ENCODE peak calls at places on chromosome 22, in eight cellular contexts. Y, C, Q, N, J, P, X and S are unnamed samples. For H3K4me1, the result is how much of the 10 kb centered on the place peaks cover.

GRCh38 chr22:47398491-47398890 is 636.0 kb downstream of the TBC1D22A start:
- DNase-seq in Y (no peak), C (no peak), Q (no peak), N (no peak), J (no peak), P (no peak), X (no peak), S (no peak)

GRCh38 chr22:48439560-48440135 is 1388.0 kb downstream of the BRD1 start:
- DNase-seq in Y (no peak), C (no peak), Q (no peak), N (no peak), J (no peak), P (no peak), X (no peak), S (no peak)

GRCh38 chr22:46373838-46374662 is 38.5 kb downstream of the TRMU start:
- DNase-seq in Y (no peak), C (no peak), Q (no peak), N (no peak), J (no peak), P (peak), X (no peak), S (no peak)

GRCh38 chr22:30245985-30246901 is at the start of gene LIF:
- DNase-seq in Y (no peak), C (no peak), Q (no peak), N (no peak), J (no peak), P (no peak), X (no peak), S (peak)

GRCh38 chr22:47929073-47929472 is 1166.6 kb downstream of the TBC1D22A start:
- DNase-seq in Y (no peak), C (no peak), Q (no peak), N (no peak), J (no peak), P (no peak), X (no peak), S (no peak)

GRCh38 chr22:41638124-41638523 is 17.0 kb downstream of the XRCC6 start:
- DNase-seq in Y (no peak), C (peak), Q (no peak), N (no peak), J (no peak), P (no peak), X (no peak), S (no peak)

GRCh38 chr22:30396871-30397655 is at the start of gene SEC14L2:
- DNase-seq in Y (peak), C (peak), Q (peak), N (peak), J (peak), P (peak), X (peak), S (peak)

GRCh38 chr22:49791682-49792081 is 36.0 kb downstream of the BRD1 start:
- DNase-seq in Y (no peak), C (no peak), Q (no peak), N (no peak), J (no peak), P (no peak), X (no peak), S (no peak)

GRCh38 chr22:38213319-38214247 is 11.8 kb downstream of the MAFF start:
- DNase-seq in Y (no peak), C (no peak), Q (no peak), N (no peak), J (no peak), P (no peak), X (no peak), S (no peak)

GRCh38 chr22:40602231-40602630 is 34.3 kb downstream of the MRTFA start:
- DNase-seq in Y (no peak), C (no peak), Q (no peak), N (no peak), J (no peak), P (no peak), X (no peak), S (no peak)

GRCh38 chr22:40939202-40939601 is 12.0 kb upstream of the RBX1 start:
- DNase-seq in Y (no peak), C (no peak), Q (no peak), N (no peak), J (no peak), P (no peak), X (no peak), S (no peak)

GRCh38 chr22:31122532-31123291 is at the start of gene INPP5J:
- DNase-seq in Y (peak), C (no peak), Q (peak), N (no peak), J (peak), P (no peak), X (peak), S (peak)

GRCh38 chr22:38239101-38239761 is 33.6 kb downstream of the TMEM184B start:
- DNase-seq in Y (no peak), C (peak), Q (no peak), N (no peak), J (no peak), P (no peak), X (no peak), S (peak)

GRCh38 chr22:49006207-49007012 is 821.3 kb downstream of the BRD1 start:
- DNase-seq in Y (peak), C (no peak), Q (no peak), N (no peak), J (no peak), P (no peak), X (no peak), S (no peak)

GRCh38 chr22:42725606-42726355 is 5.1 kb upstream of the A4GALT start:
- DNase-seq in Y (no peak), C (no peak), Q (no peak), N (no peak), J (no peak), P (no peak), X (no peak), S (no peak)

GRCh38 chr22:50210378-50211139 is 9.7 kb downstream of the SELENOO start:
- DNase-seq in Y (no peak), C (no peak), Q (no peak), N (no peak), J (no peak), P (no peak), X (no peak), S (no peak)

GRCh38 chr22:25827415-25827814 is 85.4 kb downstream of the MYO18B start:
- DNase-seq in Y (no peak), C (no peak), Q (no peak), N (no peak), J (no peak), P (no peak), X (no peak), S (no peak)

GRCh38 chr22:33573479-33573878 is 346.8 kb downstream of the LARGE1 start:
- DNase-seq in Y (no peak), C (no peak), Q (no peak), N (no peak), J (no peak), P (no peak), X (no peak), S (no peak)

GRCh38 chr22:31247726-31248125 is 35.6 kb downstream of the LIMK2 start:
- DNase-seq in Y (no peak), C (no peak), Q (no peak), N (no peak), J (no peak), P (no peak), X (no peak), S (no peak)

GRCh38 chr22:32378703-32379272 is 21.1 kb downstream of the RFPL3 start:
- DNase-seq in Y (no peak), C (no peak), Q (no peak), N (no peak), J (no peak), P (no peak), X (peak), S (peak)

GRCh38 chr22:45977551-45978274 is 751 bp upstream of the WNT7B start:
- DNase-seq in Y (no peak), C (no peak), Q (no peak), N (no peak), J (no peak), P (no peak), X (no peak), S (peak)

GRCh38 chr22:49211176-49211575 is 616.5 kb downstream of the BRD1 start:
- DNase-seq in Y (no peak), C (peak), Q (no peak), N (no peak), J (peak), P (no peak), X (no peak), S (no peak)

GRCh38 chr22:31160328-31160978 is 471 bp downstream of the RNF185 start:
- DNase-seq in Y (no peak), C (no peak), Q (no peak), N (peak), J (no peak), P (no peak), X (no peak), S (peak)

GRCh38 chr22:20550851-20551744 is 43.7 kb downstream of the MED15 start:
- DNase-seq in Y (no peak), C (no peak), Q (peak), N (no peak), J (peak), P (peak), X (no peak), S (no peak)

GRCh38 chr22:20953668-20954500 is 13.2 kb upstream of the AIFM3 start:
- DNase-seq in Y (no peak), C (no peak), Q (peak), N (peak), J (no peak), P (no peak), X (no peak), S (no peak)

GRCh38 chr22:49084203-49084602 is 743.5 kb downstream of the BRD1 start:
- DNase-seq in Y (no peak), C (no peak), Q (no peak), N (no peak), J (no peak), P (peak), X (peak), S (peak)

GRCh38 chr22:44024288-44024908 is at the start of gene PARVB:
- DNase-seq in Y (no peak), C (peak), Q (peak), N (no peak), J (peak), P (no peak), X (no peak), S (no peak)

GRCh38 chr22:43183496-43184263 is 3.3 kb downstream of the TTLL12 start:
- DNase-seq in Y (no peak), C (no peak), Q (no peak), N (no peak), J (no peak), P (no peak), X (no peak), S (no peak)

GRCh38 chr22:33871935-33872334 is 48.3 kb downstream of the LARGE1 start:
- DNase-seq in Y (no peak), C (no peak), Q (no peak), N (no peak), J (no peak), P (no peak), X (no peak), S (no peak)

GRCh38 chr22:47696776-47697175 is 934.3 kb downstream of the TBC1D22A start:
- DNase-seq in Y (no peak), C (no peak), Q (no peak), N (no peak), J (no peak), P (no peak), X (no peak), S (no peak)

GRCh38 chr22:50523806-50524663 is 1.4 kb downstream of the SCO2 start:
- DNase-seq in Y (no peak), C (no peak), Q (no peak), N (no peak), J (no peak), P (no peak), X (no peak), S (no peak)

GRCh38 chr22:40512426-40513136 is 123.9 kb downstream of the MRTFA start:
- DNase-seq in Y (no peak), C (no peak), Q (no peak), N (peak), J (peak), P (no peak), X (no peak), S (peak)

GRCh38 chr22:38069372-38070249 is 12.4 kb downstream of the PICK1 start:
- DNase-seq in Y (no peak), C (no peak), Q (peak), N (no peak), J (no peak), P (no peak), X (no peak), S (no peak)

GRCh38 chr22:36606659-36607058 is 77.7 kb upstream of the EIF3D start:
- DNase-seq in Y (no peak), C (no peak), Q (no peak), N (no peak), J (no peak), P (no peak), X (no peak), S (no peak)
- H3K4me1 ChIP-seq in Y (under half), C (under half), Q (under half), N (under half), J (under half), P (under half), X (under half), S (under half)

DNA sequence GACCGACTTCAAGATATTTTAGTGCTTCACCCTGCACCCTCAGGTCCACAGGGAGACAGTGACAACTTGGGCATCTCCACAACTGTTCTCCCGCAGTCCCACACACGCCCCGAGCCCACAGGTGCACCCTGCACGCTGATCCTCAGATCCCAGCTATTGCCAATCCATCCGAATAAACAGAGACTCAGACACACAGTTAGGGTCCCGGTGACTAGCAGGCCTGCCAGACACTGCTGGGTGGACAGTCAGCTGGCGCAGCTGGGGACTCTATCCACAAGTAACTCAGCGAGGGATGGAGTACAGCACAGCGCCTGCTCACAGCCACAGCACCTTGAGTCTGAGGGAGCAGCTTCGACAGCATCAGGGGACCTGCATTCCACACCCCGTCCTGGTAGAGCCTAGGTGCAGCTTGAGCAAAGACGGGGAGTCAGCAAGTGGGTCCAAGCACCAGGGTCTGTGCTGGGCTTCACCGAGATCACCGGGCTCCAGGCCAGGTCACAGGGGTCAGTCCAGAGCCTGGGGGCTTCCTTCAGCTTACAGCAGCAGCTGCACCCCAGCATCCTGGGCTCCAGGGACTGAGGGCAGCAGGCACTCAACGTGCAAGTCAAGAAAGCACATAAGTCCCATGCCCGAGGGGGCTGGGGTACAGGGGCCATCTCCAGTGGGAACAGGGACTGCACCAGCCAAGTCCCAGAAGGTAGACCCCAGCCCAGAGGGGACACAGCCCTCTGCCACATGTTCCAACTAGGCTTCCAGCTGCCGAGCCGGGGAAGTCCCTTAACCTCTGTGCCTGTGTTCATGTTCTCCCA is 7.6 kb downstream of the RPL3 start:
- DNase-seq in Y (no peak), C (no peak), Q (no peak), N (no peak), J (no peak), P (peak), X (no peak), S (peak)
- H3K4me1 ChIP-seq in Y (under half), C (under half), Q (under half), N (under half), J (under half), P (under half), X (half or more), S (under half)

GRCh38 chr22:23244690-23245044 is 64.4 kb downstream of the BCR start:
- DNase-seq in Y (no peak), C (no peak), Q (no peak), N (no peak), J (no peak), P (no peak), X (no peak), S (no peak)

GRCh38 chr22:23242473-23243001 is 62.2 kb downstream of the BCR start:
- DNase-seq in Y (no peak), C (no peak), Q (no peak), N (no peak), J (no peak), P (no peak), X (no peak), S (peak)

GRCh38 chr22:23241562-23242472 is 61.5 kb downstream of the BCR start:
- DNase-seq in Y (no peak), C (no peak), Q (no peak), N (no peak), J (no peak), P (no peak), X (no peak), S (no peak)

GRCh38 chr22:23243859-23244689 is 63.8 kb downstream of the BCR start:
- DNase-seq in Y (no peak), C (no peak), Q (no peak), N (no peak), J (no peak), P (no peak), X (no peak), S (no peak)

GRCh38 chr22:23243006-23243573 is 62.8 kb downstream of the BCR start:
- DNase-seq in Y (no peak), C (no peak), Q (no peak), N (no peak), J (no peak), P (peak), X (no peak), S (peak)
- H3K4me1 ChIP-seq in Y (under half), C (under half), Q (under half), N (under half), J (under half), P (half or more), X (under half), S (under half)

GRCh38 chr22:24593810-24594568 is 1.1 kb upstream of the LRRC75B start:
- DNase-seq in Y (no peak), C (no peak), Q (no peak), N (no peak), J (no peak), P (no peak), X (no peak), S (no peak)

GRCh38 chr22:24590596-24591173 is 2.2 kb downstream of the LRRC75B start:
- DNase-seq in Y (no peak), C (no peak), Q (no peak), N (no peak), J (no peak), P (no peak), X (no peak), S (no peak)

GRCh38 chr22:24591286-24591830 is 1.5 kb downstream of the LRRC75B start:
- DNase-seq in Y (no peak), C (no peak), Q (no peak), N (no peak), J (no peak), P (no peak), X (no peak), S (no peak)

GRCh38 chr22:24592846-24593809 is at the start of gene LRRC75B:
- DNase-seq in Y (peak), C (peak), Q (peak), N (peak), J (peak), P (no peak), X (peak), S (peak)

GRCh38 chr22:24592144-24592845 is 578 bp downstream of the LRRC75B start:
- DNase-seq in Y (no peak), C (no peak), Q (no peak), N (no peak), J (peak), P (no peak), X (no peak), S (peak)
- H3K4me1 ChIP-seq in Y (under half), C (under half), Q (under half), N (under half), J (under half), P (under half), X (under half), S (under half)

GRCh38 chr22:27788889-27789288 is 12.7 kb downstream of the MN1 start:
- DNase-seq in Y (no peak), C (no peak), Q (no peak), N (no peak), J (no peak), P (no peak), X (no peak), S (no peak)

GRCh38 chr22:27792452-27793165 is 8.9 kb downstream of the MN1 start:
- DNase-seq in Y (no peak), C (no peak), Q (no peak), N (no peak), J (no peak), P (no peak), X (no peak), S (no peak)

GRCh38 chr22:27791494-27792241 is 9.9 kb downstream of the MN1 start:
- DNase-seq in Y (no peak), C (no peak), Q (no peak), N (no peak), J (no peak), P (no peak), X (no peak), S (no peak)

GRCh38 chr22:27794244-27794643 is 7.3 kb downstream of the MN1 start:
- DNase-seq in Y (no peak), C (no peak), Q (no peak), N (no peak), J (no peak), P (no peak), X (no peak), S (peak)

DNA sequence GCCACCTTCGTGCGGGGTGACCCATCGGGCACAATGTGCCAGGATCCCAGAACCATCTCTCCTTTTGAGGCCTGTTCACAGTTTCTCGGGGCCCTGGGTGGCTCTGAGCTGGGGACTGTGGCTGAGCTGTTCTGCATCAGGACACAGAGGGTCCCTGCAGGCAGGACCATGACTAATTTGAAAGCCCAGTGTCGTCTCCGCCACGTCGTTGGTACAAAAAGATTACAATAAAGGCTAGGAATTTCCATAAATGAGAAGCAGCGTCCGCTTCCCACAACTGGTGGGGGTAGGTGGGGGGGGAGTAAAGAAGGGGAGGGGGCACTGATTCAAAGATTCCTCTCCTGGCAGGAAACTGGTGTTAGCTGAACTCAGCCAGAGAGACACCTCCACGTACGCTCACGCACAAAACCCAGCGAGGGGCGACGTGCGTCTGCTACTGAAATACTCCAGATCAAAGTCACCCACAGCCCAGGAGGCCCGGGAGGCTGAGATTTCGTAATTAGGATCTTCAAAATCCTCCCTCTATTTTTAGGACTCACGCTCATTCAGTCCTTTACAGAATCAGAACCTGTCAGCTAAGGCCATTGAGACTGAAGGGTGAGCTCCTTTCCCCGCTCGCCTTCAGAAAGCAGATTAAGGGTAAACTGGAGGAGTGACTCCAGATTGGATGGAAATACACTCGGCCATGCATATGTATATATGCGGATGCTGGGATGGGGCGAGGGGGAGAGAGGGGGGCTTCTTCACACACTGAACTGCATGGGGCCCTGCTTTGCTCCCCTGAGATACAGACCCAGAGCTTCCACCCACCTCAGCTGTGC is 10.9 kb downstream of the MN1 start:
- DNase-seq in Y (no peak), C (no peak), Q (no peak), N (no peak), J (no peak), P (no peak), X (no peak), S (no peak)
- H3K4me1 ChIP-seq in Y (under half), C (under half), Q (half or more), N (under half), J (under half), P (under half), X (under half), S (under half)